ENCODE peak calls at places on chromosomes 11 and 22, in ten cellular contexts. X is lung; L is right cardiac atrium; M is upper lobe of right lung; Y is Panc1; E is cardiac muscle cell; K is naive thymus-derived CD4-positive, alpha-beta T cell; O is mucosa of descending colon; D is PC-3; H is BE2C. W is an unnamed sample. For H3K4me1, the result is how much of the 10 kb centered on the place peaks cover.

GRCh38 chr11:68206211-68206610 is 6.9 kb downstream of the KMT5B start:
- DNase-seq in E (peak), O (no peak), D (peak), L (no peak), H (no peak), X (no peak), Y (peak), M (no peak), K (peak), W (no peak)

GRCh38 chr11:34744511-34744910 is 123.6 kb downstream of the EHF start:
- DNase-seq in D (no peak), H (no peak), M (no peak), O (no peak), X (no peak), L (no peak), Y (no peak), E (no peak), K (no peak), W (no peak)

GRCh38 chr11:22341582-22341919 is 3.4 kb downstream of the SLC17A6 start:
- DNase-seq in E (no peak), D (no peak), O (no peak), L (no peak), H (no peak), Y (no peak), M (no peak), K (no peak), X (no peak), W (no peak)

GRCh38 chr11:34284836-34285235 is 73.0 kb downstream of the ABTB2 start:
- DNase-seq in L (no peak), O (no peak), E (no peak), Y (no peak), X (no peak), M (no peak), K (no peak), D (no peak), H (no peak), W (no peak)

GRCh38 chr11:16204261-16204660 is 152.1 kb downstream of the SOX6 start:
- DNase-seq in M (no peak), L (no peak), H (no peak), Y (no peak), E (peak), D (no peak), K (no peak), O (no peak), X (no peak), W (no peak)

GRCh38 chr22:37370306-37370979 is 56.8 kb downstream of the ELFN2 start:
- DNase-seq in Y (no peak), H (no peak), M (peak), K (no peak), O (no peak), X (peak), E (no peak), L (peak), D (no peak), W (no peak)

GRCh38 chr11:106706355-106706754 is 311.9 kb downstream of the GUCY1A2 start:
- DNase-seq in X (no peak), K (no peak), D (peak), E (peak), Y (peak), M (no peak), O (no peak), H (no peak), L (no peak), W (no peak)

GRCh38 chr22:43789452-43789851 is 22.7 kb downstream of the EFCAB6 start:
- DNase-seq in E (peak), O (no peak), K (no peak), Y (no peak), L (peak), M (no peak), H (peak), D (peak), X (no peak), W (no peak)

GRCh38 chr11:93123351-93123898 is 74.4 kb downstream of the SLC36A4 start:
- DNase-seq in Y (no peak), L (peak), O (peak), M (no peak), E (peak), D (no peak), X (no peak), K (no peak), H (peak), W (no peak)

GRCh38 chr11:70364745-70365535 is 33.4 kb upstream of the CTTN start:
- DNase-seq in D (no peak), H (no peak), M (no peak), L (no peak), E (no peak), O (no peak), K (no peak), X (no peak), Y (no peak), W (peak)

GRCh38 chr11:5938603-5938965 is 3.5 kb upstream of the OR56A3 start:
- DNase-seq in K (no peak), M (no peak), D (no peak), O (no peak), Y (no peak), H (no peak), X (no peak), L (no peak), E (no peak), W (no peak)

GRCh38 chr22:28674121-28674563 is 5.5 kb downstream of the TTC28 start:
- DNase-seq in K (peak), L (no peak), M (no peak), Y (no peak), X (no peak), O (no peak), D (peak), E (peak), H (no peak), W (no peak)

GRCh38 chr11:120121914-120122473 is 15.9 kb downstream of the TRIM29 start:
- DNase-seq in O (no peak), D (peak), M (peak), X (peak), L (no peak), E (no peak), H (no peak), K (no peak), Y (no peak), W (no peak)

GRCh38 chr11:1656670-1657069 is 27.1 kb downstream of the KRTAP5-5 start:
- DNase-seq in D (no peak), L (no peak), H (no peak), K (no peak), M (peak), Y (no peak), X (no peak), E (no peak), O (no peak), W (no peak)

GRCh38 chr11:35953081-35953480 is 9.2 kb downstream of the LDLRAD3 start:
- DNase-seq in K (no peak), H (peak), D (peak), Y (no peak), L (peak), E (no peak), O (no peak), M (no peak), X (no peak), W (no peak)

GRCh38 chr11:76788661-76789442 is 5.7 kb downstream of the TSKU start:
- DNase-seq in K (no peak), M (peak), H (no peak), O (peak), Y (no peak), D (peak), X (peak), E (no peak), L (peak), W (no peak)

GRCh38 chr22:39524089-39524752 is 3.9 kb downstream of the ATF4 start:
- DNase-seq in K (peak), D (no peak), M (no peak), Y (no peak), O (peak), X (no peak), H (no peak), L (no peak), E (no peak), W (no peak)
- H3K4me1 ChIP-seq in K (half or more), D (under half), M (half or more), Y (under half), O (under half), X (under half), H (under half), L (under half), E (under half), W (half or more)

DNA sequence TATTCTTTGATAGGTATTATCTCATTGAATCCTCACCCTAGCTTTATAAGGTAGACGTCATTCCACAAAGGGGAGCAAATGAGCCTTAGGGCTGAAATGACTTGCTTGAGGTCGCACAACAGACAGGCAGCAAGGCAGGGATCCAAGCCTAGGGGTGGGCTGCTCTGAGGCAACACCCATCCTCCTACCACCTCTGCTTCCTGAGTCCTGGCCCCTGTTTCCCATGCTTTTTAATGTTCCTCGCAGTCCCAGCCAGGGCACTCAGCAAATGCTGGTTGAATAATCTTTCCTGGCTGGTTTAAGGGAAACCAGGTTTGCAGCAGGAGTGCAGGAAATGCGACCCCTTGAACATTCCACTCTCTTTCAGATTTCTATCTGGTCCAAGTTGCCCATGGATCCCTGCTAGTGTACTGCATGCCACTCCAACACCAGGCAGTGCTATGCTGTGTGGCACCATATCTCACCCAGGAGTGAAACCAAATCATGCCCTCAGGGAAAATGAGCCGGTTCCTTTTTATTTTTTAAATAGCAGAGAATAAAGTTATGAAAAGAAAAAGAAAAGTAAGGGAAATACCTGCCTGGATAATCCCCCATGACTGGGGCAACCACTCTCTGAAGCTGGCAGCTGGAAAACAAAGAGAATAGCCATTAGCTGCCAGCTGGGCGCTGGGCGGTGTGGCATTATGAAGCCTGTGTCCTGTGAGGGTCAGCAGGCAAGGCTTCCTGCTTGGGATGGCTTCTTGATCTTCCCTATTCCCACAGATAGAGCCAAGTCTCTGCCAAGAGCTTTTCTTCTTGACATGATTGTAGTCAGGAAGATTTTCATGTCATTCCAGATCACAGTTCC is 21.8 kb downstream of the MICAL2 start:
- DNase-seq in K (no peak), D (no peak), O (no peak), M (peak), H (no peak), L (no peak), Y (no peak), X (no peak), E (no peak), W (no peak)
- H3K4me1 ChIP-seq in K (under half), D (under half), O (under half), M (under half), H (under half), L (under half), Y (under half), X (under half), E (under half), W (under half)

GRCh38 chr22:49958961-49959781 is 1.4 kb upstream of the PIM3 start:
- DNase-seq in E (no peak), K (no peak), M (peak), Y (no peak), D (no peak), O (peak), H (peak), X (no peak), L (peak), W (no peak)

GRCh38 chr22:49956914-49957825 is 3.4 kb upstream of the PIM3 start:
- DNase-seq in Y (no peak), E (no peak), L (peak), X (no peak), H (peak), D (no peak), M (peak), K (no peak), O (peak), W (no peak)

GRCh38 chr22:49956418-49956770 is 4.2 kb upstream of the PIM3 start:
- DNase-seq in X (no peak), D (no peak), E (no peak), O (peak), H (no peak), K (no peak), M (peak), L (peak), Y (no peak), W (no peak)

GRCh38 chr22:49958462-49958921 is 2.1 kb upstream of the PIM3 start:
- DNase-seq in K (no peak), M (peak), O (peak), E (no peak), H (peak), L (peak), D (no peak), Y (no peak), X (no peak), W (no peak)

GRCh38 chr22:49957826-49958461 is 2.6 kb upstream of the PIM3 start:
- DNase-seq in D (no peak), K (no peak), M (peak), Y (no peak), X (peak), L (peak), O (peak), H (peak), E (no peak), W (peak)
- H3K4me1 ChIP-seq in D (under half), K (under half), M (half or more), Y (under half), X (under half), L (under half), O (under half), H (under half), E (under half), W (under half)

GRCh38 chr22:42292726-42293520 is 22.5 kb upstream of the TCF20 start:
- DNase-seq in M (no peak), L (no peak), Y (no peak), X (no peak), O (peak), D (no peak), K (no peak), E (no peak), H (no peak), W (no peak)
- H3K4me1 ChIP-seq in M (under half), L (under half), Y (under half), X (under half), O (under half), D (under half), K (under half), E (under half), H (under half), W (under half)

GRCh38 chr22:22940961-22941605 is 53.5 kb downstream of the IGLL5 start:
- DNase-seq in K (no peak), M (peak), D (no peak), E (no peak), X (no peak), H (no peak), Y (no peak), O (no peak), L (no peak), W (no peak)
- H3K4me1 ChIP-seq in K (under half), M (under half), D (under half), E (under half), X (under half), H (under half), Y (under half), O (under half), L (under half), W (under half)

GRCh38 chr11:61150656-61151544 is 10.3 kb downstream of the VPS37C start:
- DNase-seq in D (no peak), K (no peak), O (no peak), Y (no peak), M (peak), L (no peak), X (no peak), E (no peak), H (no peak), W (no peak)
- H3K4me1 ChIP-seq in D (under half), K (under half), O (under half), Y (under half), M (under half), L (under half), X (under half), E (under half), H (under half), W (under half)

GRCh38 chr11:60987577-60988277 is 16.2 kb downstream of the CD6 start:
- DNase-seq in D (no peak), X (no peak), E (no peak), M (no peak), H (no peak), L (no peak), K (peak), Y (no peak), O (no peak), W (no peak)
- H3K4me1 ChIP-seq in D (under half), X (under half), E (under half), M (under half), H (under half), L (under half), K (half or more), Y (under half), O (under half), W (half or more)

GRCh38 chr22:46057206-46057605 is 80.2 kb upstream of the WNT7B start:
- DNase-seq in L (no peak), M (peak), E (no peak), H (no peak), K (no peak), O (peak), D (peak), Y (no peak), X (no peak), W (no peak)
- H3K4me1 ChIP-seq in L (under half), M (half or more), E (under half), H (under half), K (under half), O (under half), D (half or more), Y (half or more), X (under half), W (under half)

GRCh38 chr22:35911877-35912276 is 116.7 kb downstream of the RBFOX2 start:
- DNase-seq in X (no peak), Y (no peak), K (no peak), E (no peak), M (no peak), H (no peak), O (no peak), L (no peak), D (peak), W (no peak)

GRCh38 chr22:35913925-35914324 is 114.7 kb downstream of the RBFOX2 start:
- DNase-seq in O (no peak), X (no peak), Y (no peak), L (no peak), K (no peak), D (no peak), M (no peak), E (no peak), H (no peak), W (no peak)

GRCh38 chr22:35910926-35911325 is 117.7 kb downstream of the RBFOX2 start:
- DNase-seq in K (no peak), M (no peak), E (no peak), D (no peak), L (no peak), H (no peak), O (no peak), Y (no peak), X (no peak), W (no peak)

GRCh38 chr22:35914357-35914664 is 114.3 kb downstream of the RBFOX2 start:
- DNase-seq in K (no peak), H (no peak), L (no peak), O (no peak), X (no peak), M (no peak), D (no peak), E (no peak), Y (no peak), W (no peak)

DNA sequence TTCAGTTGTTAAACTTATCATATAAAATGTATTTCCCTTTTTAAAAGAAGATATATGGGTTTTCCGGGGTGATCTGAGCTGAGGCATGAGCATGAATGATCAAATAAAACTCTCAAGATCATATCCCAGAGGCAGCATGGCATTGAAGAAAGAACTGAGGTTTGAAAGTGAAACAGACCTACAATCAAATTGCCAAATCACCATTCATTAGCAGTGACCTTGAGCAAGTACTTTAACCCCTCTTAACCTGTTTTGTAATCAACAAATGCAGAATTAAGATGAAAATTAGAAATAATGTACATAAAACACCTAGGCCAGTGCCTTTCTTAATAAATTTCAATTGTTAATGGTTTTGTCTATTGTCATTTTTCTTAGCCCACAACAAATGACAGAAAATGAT is 116.0 kb downstream of the RBFOX2 start:
- DNase-seq in H (no peak), M (no peak), O (no peak), Y (no peak), K (no peak), L (no peak), D (no peak), X (no peak), E (no peak), W (no peak)
- H3K4me1 ChIP-seq in H (under half), M (under half), O (under half), Y (under half), K (under half), L (under half), D (under half), X (under half), E (half or more), W (under half)